ENCODE peak calls at places on chromosomes 5 and 9, in seven cellular contexts. S is T follicular helper cell; F is HTR-8/SVneo; J is AG04449; B is fibroblast of mammary gland; M is activated CD8-positive, alpha-beta T cell treated with anti-CD3 and anti-CD28 coated beads for 36 hours; L is kidney glomerular epithelial cell. C is an unnamed sample.

GRCh38 chr5:32711693-32712462 is 757 bp downstream of the NPR3 start:
- DNase-seq in B (peak), S (no peak), J (no peak), M (peak), L (peak), F (peak), C (peak)

GRCh38 chr5:173279166-173279565 is 44.2 kb upstream of the NKX2-5 start:
- DNase-seq in M (no peak), B (no peak), J (no peak), L (no peak), F (no peak), S (no peak), C (no peak)

GRCh38 chr9:80492221-80492620 is 920.5 kb downstream of the TLE4 start:
- DNase-seq in B (no peak), S (no peak), M (no peak), J (no peak), L (peak), F (no peak), C (peak)

GRCh38 chr5:171520300-171521170 is 101.1 kb downstream of the FGF18 start:
- DNase-seq in B (peak), S (no peak), L (no peak), J (no peak), F (peak), M (no peak), C (peak)

GRCh38 chr5:53557386-53557785 is 3.1 kb upstream of the NDUFS4 start:
- DNase-seq in M (no peak), S (no peak), B (peak), J (no peak), L (no peak), F (no peak), C (peak)

GRCh38 chr5:80238078-80238477 is 17.8 kb downstream of the SERINC5 start:
- DNase-seq in M (peak), F (no peak), L (no peak), B (no peak), J (no peak), S (peak), C (no peak)

GRCh38 chr5:99169309-99169708 is 240.5 kb upstream of the CHD1 start:
- DNase-seq in J (no peak), B (peak), S (no peak), L (peak), F (no peak), M (no peak), C (no peak)

GRCh38 chr9:33851301-33851700 is 34.3 kb downstream of the UBE2R2 start:
- DNase-seq in J (no peak), M (no peak), L (no peak), F (no peak), B (peak), S (no peak), C (no peak)

GRCh38 chr9:19154135-19154612 is 26.9 kb upstream of the PLIN2 start:
- DNase-seq in M (no peak), S (no peak), F (no peak), L (peak), J (peak), B (peak), C (peak)

GRCh38 chr5:153756540-153756939 is 266.1 kb downstream of the GRIA1 start:
- DNase-seq in F (no peak), B (peak), S (no peak), J (no peak), L (no peak), M (no peak), C (peak)

GRCh38 chr5:146947181-146947941 is 68.8 kb upstream of the PPP2R2B start:
- DNase-seq in S (no peak), M (peak), L (peak), B (peak), F (peak), J (no peak), C (peak)

GRCh38 chr5:159640921-159641320 is 275.4 kb upstream of the ADRA1B start:
- DNase-seq in L (no peak), J (no peak), M (no peak), F (no peak), B (no peak), S (no peak), C (no peak)

GRCh38 chr5:137439645-137440044 is 59.5 kb downstream of the SPOCK1 start:
- DNase-seq in S (no peak), B (no peak), J (no peak), F (no peak), L (no peak), M (no peak), C (no peak)

GRCh38 chr5:58094031-58094430 is 365.9 kb downstream of the PLK2 start:
- DNase-seq in M (peak), L (no peak), S (no peak), J (no peak), F (peak), B (peak), C (peak)

GRCh38 chr5:172554562-172554961 is 86.5 kb upstream of the NEURL1B start:
- DNase-seq in J (no peak), L (no peak), M (no peak), B (no peak), S (no peak), F (no peak), C (no peak)

GRCh38 chr5:122110990-122111389 is 18.4 kb upstream of the ZNF474 start:
- DNase-seq in J (no peak), B (no peak), F (no peak), L (no peak), S (no peak), M (no peak), C (no peak)

GRCh38 chr9:127741831-127742434 is 6.8 kb upstream of the TOR2A start:
- DNase-seq in B (peak), M (no peak), S (no peak), J (no peak), F (no peak), L (no peak), C (no peak)

GRCh38 chr9:14212697-14213420 is 101.1 kb downstream of the NFIB start:
- DNase-seq in J (no peak), M (no peak), S (no peak), F (no peak), L (no peak), B (no peak), C (no peak)

GRCh38 chr9:133931059-133931458 is 61.1 kb downstream of the VAV2 start:
- DNase-seq in S (no peak), M (no peak), F (no peak), B (no peak), J (no peak), L (no peak), C (no peak)

GRCh38 chr5:965604-966344 is 42.8 kb upstream of the NKD2 start:
- DNase-seq in J (no peak), M (no peak), S (no peak), F (no peak), B (no peak), L (no peak), C (no peak)

GRCh38 chr5:177499842-177500241 is 2.4 kb upstream of the PDLIM7 start:
- DNase-seq in F (no peak), B (no peak), M (no peak), J (no peak), L (no peak), S (no peak), C (no peak)

GRCh38 chr9:136403538-136403914 is 3.6 kb upstream of the SNAPC4 start:
- DNase-seq in M (peak), L (no peak), S (peak), B (no peak), J (no peak), F (no peak), C (no peak)

GRCh38 chr5:3598236-3598635 is 2.6 kb downstream of the IRX1 start:
- DNase-seq in F (no peak), L (no peak), J (no peak), B (peak), S (no peak), M (no peak), C (no peak)

GRCh38 chr5:124790261-124790894 is 43.9 kb upstream of the ZNF608 start:
- DNase-seq in J (no peak), S (no peak), M (no peak), F (no peak), B (peak), L (peak), C (peak)

GRCh38 chr9:91163773-91164471 is 197.8 kb downstream of the AUH start:
- DNase-seq in S (no peak), B (no peak), F (no peak), L (no peak), M (peak), J (no peak), C (no peak)

GRCh38 chr5:177070536-177071191 is 16.1 kb upstream of the FGFR4 start:
- DNase-seq in J (no peak), S (no peak), L (no peak), B (no peak), F (no peak), M (no peak), C (no peak)

GRCh38 chr5:120994112-120994511 is 530.0 kb downstream of the PRR16 start:
- DNase-seq in M (no peak), F (no peak), L (no peak), B (no peak), J (no peak), S (no peak), C (no peak)